ENCODE peak calls at places on chromosomes 12 and 14, in nine cellular contexts. N is AG04450; P is HT1080; M is T-helper 9 cell; H is iris pigment epithelial cell; G is OCI-LY7; E is activated CD8-positive, alpha-beta memory T cell treated with anti-CD3 and anti-CD28 coated beads for 24 hours; B is activated gamma-delta T cell; Z is SK-MEL-5. Q is an unnamed sample.

GRCh38 chr12:110932048-110932447 is 11.7 kb upstream of the MYL2 start:
- DNase-seq in N (no peak), P (no peak), M (no peak), H (peak; percentile 10), G (no peak), E (no peak), B (no peak), Z (peak; percentile 42), Q (no peak)

GRCh38 chr12:65881348-65881961 is 57.2 kb downstream of the HMGA2 start:
- DNase-seq in N (no peak), P (no peak), M (no peak), H (peak; percentile 87), G (no peak), E (no peak), B (no peak), Z (no peak), Q (no peak)

GRCh38 chr14:66066991-66067788 is 419.0 kb upstream of the CCDC196 start:
- DNase-seq in N (no peak), P (no peak), M (no peak), H (no peak), G (no peak), E (no peak), B (no peak), Z (no peak), Q (no peak)

GRCh38 chr12:88448337-88448944 is 131.8 kb downstream of the KITLG start:
- DNase-seq in N (no peak), P (no peak), M (no peak), H (no peak), G (no peak), E (no peak), B (no peak), Z (no peak), Q (no peak)

GRCh38 chr14:34331728-34332623 is 130.1 kb downstream of the SPTSSA start:
- DNase-seq in N (no peak), P (peak; percentile 46), M (peak; percentile 44), H (peak; percentile 71), G (peak; percentile 74), E (peak; percentile 81), B (no peak), Z (peak; percentile 70), Q (peak; percentile 42)

GRCh38 chr14:29339491-29339890 is 572.9 kb downstream of the FOXG1 start:
- DNase-seq in N (no peak), P (peak; percentile 86), M (no peak), H (peak; percentile 55), G (no peak), E (no peak), B (no peak), Z (no peak), Q (no peak)

GRCh38 chr14:33911046-33911445 is 39.8 kb downstream of the EGLN3 start:
- DNase-seq in N (no peak), P (no peak), M (no peak), H (no peak), G (no peak), E (no peak), B (no peak), Z (no peak), Q (no peak)

GRCh38 chr12:64821116-64821630 is 3.3 kb upstream of the TBC1D30 start:
- DNase-seq in N (no peak), P (no peak), M (no peak), H (no peak), G (no peak), E (no peak), B (no peak), Z (peak; percentile 90), Q (no peak)

GRCh38 chr14:102215071-102215470 is 75.4 kb downstream of the WDR20 start:
- DNase-seq in N (peak; percentile 33), P (no peak), M (no peak), H (peak; percentile 72), G (no peak), E (no peak), B (no peak), Z (no peak), Q (no peak)

GRCh38 chr12:66624806-66625205 is 54.1 kb downstream of the GRIP1 start:
- DNase-seq in N (no peak), P (no peak), M (no peak), H (no peak), G (peak; percentile 73), E (no peak), B (no peak), Z (no peak), Q (no peak)

GRCh38 chr12:132651444-132652100 is 33.0 kb downstream of the P2RX2 start:
- DNase-seq in N (no peak), P (no peak), M (no peak), H (no peak), G (no peak), E (no peak), B (no peak), Z (no peak), Q (no peak)

GRCh38 chr14:29836395-29836794 is 91.3 kb downstream of the PRKD1 start:
- DNase-seq in N (no peak), P (no peak), M (no peak), H (no peak), G (no peak), E (no peak), B (no peak), Z (no peak), Q (no peak)

GRCh38 chr14:68598621-68599447 is 194.0 kb downstream of the ZFP36L1 start:
- DNase-seq in N (peak; percentile 86), P (peak; percentile 88), M (no peak), H (peak; percentile 95), G (no peak), E (no peak), B (no peak), Z (peak; percentile 89), Q (no peak)

GRCh38 chr14:25132734-25133422 is 82.9 kb upstream of the STXBP6 start:
- DNase-seq in N (no peak), P (peak; percentile 65), M (peak; percentile 32), H (peak; percentile 34), G (peak; percentile 62), E (peak; percentile 71), B (no peak), Z (peak; percentile 80), Q (peak; percentile 25)

GRCh38 chr12:46964496-46965098 is 114.8 kb upstream of the PCED1B start:
- DNase-seq in N (peak; percentile 23), P (peak; percentile 82), M (no peak), H (peak; percentile 62), G (no peak), E (no peak), B (no peak), Z (no peak), Q (no peak)

GRCh38 chr12:121175383-121176119 is 34.4 kb upstream of the P2RX4 start:
- DNase-seq in N (no peak), P (no peak), M (no peak), H (peak; percentile 43), G (peak; percentile 48), E (no peak), B (no peak), Z (no peak), Q (no peak)

GRCh38 chr14:96246535-96246839 is 9.5 kb upstream of the BDKRB1 start:
- DNase-seq in N (peak; percentile 94), P (peak; percentile 93), M (no peak), H (peak; percentile 99), G (no peak), E (no peak), B (no peak), Z (no peak), Q (no peak)

GRCh38 chr12:108573310-108573709 is 10.9 kb downstream of the ISCU start:
- DNase-seq in N (no peak), P (no peak), M (no peak), H (no peak), G (no peak), E (peak; percentile 30), B (no peak), Z (no peak), Q (no peak)

GRCh38 chr14:68278568-68279436 is 459.2 kb downstream of the RAD51B start:
- DNase-seq in N (no peak), P (peak; percentile 23), M (no peak), H (peak; percentile 66), G (no peak), E (no peak), B (no peak), Z (peak; percentile 78), Q (no peak)

GRCh38 chr12:50765325-50765911 is 1.5 kb downstream of the ATF1 start:
- DNase-seq in N (no peak), P (peak; percentile 46), M (peak; percentile 34), H (peak; percentile 54), G (peak; percentile 67), E (no peak), B (no peak), Z (peak; percentile 72), Q (peak; percentile 18)

GRCh38 chr14:90714811-90715210 is 101.4 kb downstream of the TTC7B start:
- DNase-seq in N (no peak), P (no peak), M (no peak), H (peak; percentile 64), G (no peak), E (no peak), B (no peak), Z (no peak), Q (no peak)

GRCh38 chr12:124295431-124296058 is 652 bp downstream of the RFLNA start:
- DNase-seq in N (no peak), P (no peak), M (no peak), H (no peak), G (no peak), E (no peak), B (no peak), Z (no peak), Q (no peak)

GRCh38 chr14:71647086-71647784 is 285.0 kb upstream of the RGS6 start:
- DNase-seq in N (no peak), P (no peak), M (no peak), H (peak; percentile 37), G (no peak), E (no peak), B (no peak), Z (no peak), Q (no peak)

GRCh38 chr14:60092516-60092915 is 793 bp downstream of the PCNX4 start:
- DNase-seq in N (no peak), P (peak; percentile 33), M (no peak), H (peak; percentile 62), G (peak; percentile 63), E (no peak), B (no peak), Z (peak; percentile 32), Q (peak; percentile 6)

GRCh38 chr14:93083898-93084297 is 31.8 kb downstream of the ITPK1 start:
- DNase-seq in N (no peak), P (no peak), M (no peak), H (no peak), G (no peak), E (no peak), B (no peak), Z (no peak), Q (no peak)

GRCh38 chr14:54025661-54026060 is 69.0 kb upstream of the BMP4 start:
- DNase-seq in N (no peak), P (peak; percentile 32), M (no peak), H (peak; percentile 29), G (peak; percentile 10), E (no peak), B (no peak), Z (peak; percentile 59), Q (no peak)

GRCh38 chr12:62800707-62801400 is 134.1 kb downstream of the PPM1H start:
- DNase-seq in N (no peak), P (no peak), M (no peak), H (no peak), G (no peak), E (no peak), B (no peak), Z (no peak), Q (no peak)

GRCh38 chr12:31321565-31322228 is 4.3 kb downstream of the SINHCAF start:
- DNase-seq in N (no peak), P (peak; percentile 38), M (no peak), H (peak; percentile 83), G (no peak), E (no peak), B (no peak), Z (no peak), Q (no peak)

GRCh38 chr12:46523863-46524770 is 151.5 kb upstream of the SLC38A2 start:
- DNase-seq in N (peak; percentile 92), P (peak; percentile 98), M (no peak), H (peak; percentile 98), G (no peak), E (peak; percentile 79), B (no peak), Z (no peak), Q (peak; percentile 64)

GRCh38 chr12:88763536-88764100 is 183.3 kb upstream of the KITLG start:
- DNase-seq in N (no peak), P (peak; percentile 8), M (no peak), H (no peak), G (no peak), E (no peak), B (no peak), Z (no peak), Q (no peak)

GRCh38 chr12:34166427-34167060 is 144.2 kb downstream of the ALG10 start:
- DNase-seq in N (no peak), P (no peak), M (no peak), H (no peak), G (no peak), E (no peak), B (no peak), Z (no peak), Q (no peak)

Q was measured in T-helper 2 cell treated with Interferon-gamma antibody and Interleukin-4, amounts not matched to agents 5 μg/mL and 100 μg/mL, for 36 hours.